ENCODE peak calls at places on chromosomes 7 and 10, in five cellular contexts. W is nucleus accumbens, L is T-helper 1 cell, F is lung microvascular endothelial cell, I is CMK. Z is an unnamed sample.

GRCh38 chr7:14377646-14378266 is 388.3 kb upstream of the ETV1 start:
- DNase-seq in W (no peak), L (no peak), F (no peak), I (no peak), Z (no peak)

GRCh38 chr10:112346774-112347173 is 27.1 kb upstream of the ACSL5 start:
- DNase-seq in W (no peak), L (no peak), F (no peak), I (no peak), Z (no peak)

GRCh38 chr10:79298403-79299244 is 48.6 kb upstream of the PPIF start:
- DNase-seq in W (no peak), L (no peak), F (no peak), I (no peak), Z (no peak)

GRCh38 chr7:98881561-98882315 is 3.4 kb downstream of the TRRAP start:
- DNase-seq in W (no peak), L (no peak), F (no peak), I (no peak), Z (no peak)

GRCh38 chr7:77348371-77348813 is 67.8 kb downstream of the GSAP start:
- DNase-seq in W (no peak), L (no peak), F (peak), I (no peak), Z (no peak)

GRCh38 chr10:102310356-102311024 is 65.2 kb downstream of the GBF1 start:
- DNase-seq in W (no peak), L (no peak), F (peak), I (no peak), Z (no peak)

GRCh38 chr10:103127241-103127640 is 65.8 kb downstream of the NT5C2 start:
- DNase-seq in W (no peak), L (no peak), F (no peak), I (no peak), Z (no peak)

GRCh38 chr7:115782716-115783460 is 247.7 kb downstream of the TFEC start:
- DNase-seq in W (no peak), L (no peak), F (peak), I (no peak), Z (no peak)

GRCh38 chr7:9391221-9391620 is 957.8 kb downstream of the NXPH1 start:
- DNase-seq in W (no peak), L (no peak), F (no peak), I (no peak), Z (no peak)

GRCh38 chr10:58836991-58837390 is 324.3 kb downstream of the BICC1 start:
- DNase-seq in W (no peak), L (no peak), F (no peak), I (no peak), Z (no peak)

GRCh38 chr7:134823400-134823799 is 44.0 kb downstream of the CALD1 start:
- DNase-seq in W (no peak), L (no peak), F (no peak), I (no peak), Z (no peak)

GRCh38 chr7:47466832-47467231 is 115.1 kb downstream of the TNS3 start:
- DNase-seq in W (no peak), L (no peak), F (no peak), I (no peak), Z (no peak)

GRCh38 chr7:98599886-98600285 is 17.2 kb upstream of the NPTX2 start:
- DNase-seq in W (no peak), L (no peak), F (no peak), I (no peak), Z (no peak)

Z was measured in putamen.